ENCODE peak calls at places on chromosome 2, in five cellular contexts. Z, U, T, W and P are unnamed samples.

GRCh38 chr2:28377984-28378678 is 14.5 kb upstream of the FOSL2 start:
- DNase-seq in Z (no peak), U (no peak), T (no peak), W (peak; percentile 58), P (no peak)

GRCh38 chr2:33411765-33412164 is 64.7 kb upstream of the RASGRP3 start:
- DNase-seq in Z (no peak), U (no peak), T (peak; percentile 62), W (no peak), P (peak; percentile 18)

GRCh38 chr2:157032019-157032418 is 225.5 kb upstream of the GALNT5 start:
- DNase-seq in Z (no peak), U (no peak), T (peak; percentile 97), W (no peak), P (no peak)

GRCh38 chr2:97812916-97813315 is 99.5 kb downstream of the ZAP70 start:
- DNase-seq in Z (no peak), U (no peak), T (no peak), W (peak; percentile 22), P (no peak)

GRCh38 chr2:55861733-55862132 is 61.8 kb downstream of the EFEMP1 start:
- DNase-seq in Z (no peak), U (no peak), T (no peak), W (no peak), P (no peak)

GRCh38 chr2:237613679-237614078 is 13.7 kb upstream of the LRRFIP1 start:
- DNase-seq in Z (no peak), U (no peak), T (no peak), W (no peak), P (no peak)

GRCh38 chr2:121501070-121501469 is 29.6 kb upstream of the RNU4ATAC start:
- DNase-seq in Z (no peak), U (no peak), T (peak; percentile 90), W (no peak), P (no peak)

GRCh38 chr2:39991298-39991697 is 212.2 kb upstream of the THUMPD2 start:
- DNase-seq in Z (no peak), U (no peak), T (peak; percentile 82), W (no peak), P (no peak)

GRCh38 chr2:14693874-14694273 is 61.4 kb downstream of the LRATD1 start:
- DNase-seq in Z (no peak), U (no peak), T (no peak), W (no peak), P (no peak)

GRCh38 chr2:117917223-117917917 is 96.5 kb downstream of the CCDC93 start:
- DNase-seq in Z (no peak), U (no peak), T (no peak), W (no peak), P (no peak)

GRCh38 chr2:208249241-208249640 is 5.6 kb downstream of the IDH1 start:
- DNase-seq in Z (no peak), U (no peak), T (peak; percentile 71), W (no peak), P (no peak)